ENCODE peak calls at places on chromosomes 2 and 18, in four cellular contexts. I is endothelial cell of umbilical vein, L is K562, B is keratinocyte. T is an unnamed sample. For H3K9me1, the result is how much of the 10 kb centered on the place peaks cover.

GRCh38 chr2:70115646-70116442 is 28.6 kb downstream of the PCBP1 start:
- DNase-seq in B (no peak), L (no peak), I (no peak), T (no peak)

GRCh38 chr2:242060212-242060835 is 190.8 kb downstream of the RTP5 start:
- DNase-seq in L (no peak), B (peak), I (peak), T (peak)

GRCh38 chr2:133886735-133887675 is 318.7 kb upstream of the NCKAP5 start:
- DNase-seq in I (peak), B (peak), L (peak), T (peak)

GRCh38 chr2:74887961-74888670 is 54.2 kb downstream of the HK2 start:
- DNase-seq in L (no peak), B (peak), I (no peak), T (peak)

GRCh38 chr2:60424233-60424632 is 129.2 kb downstream of the BCL11A start:
- DNase-seq in B (no peak), I (no peak), L (no peak), T (no peak)

GRCh38 chr18:36519358-36519757 is 221.8 kb downstream of the FHOD3 start:
- DNase-seq in B (no peak), L (no peak), I (no peak), T (peak)

GRCh38 chr2:48940606-48941005 is 185.1 kb upstream of the LHCGR start:
- DNase-seq in I (no peak), L (no peak), B (no peak), T (no peak)

GRCh38 chr2:121634354-121635307 is 14.6 kb downstream of the CLASP1 start:
- DNase-seq in B (no peak), I (peak), L (no peak), T (peak)

GRCh38 chr2:130252880-130253645 is 54.8 kb upstream of the TUBA3E start:
- DNase-seq in B (peak), L (no peak), I (no peak), T (no peak)

GRCh38 chr2:68768461-68768860 is 33.9 kb downstream of the ARHGAP25 start:
- DNase-seq in L (no peak), B (no peak), I (no peak), T (no peak)

GRCh38 chr2:158443613-158444012 is 12.9 kb downstream of the CCDC148 start:
- DNase-seq in I (no peak), B (no peak), L (no peak), T (no peak)

GRCh38 chr2:71792926-71793761 is 339.8 kb downstream of the DYSF start:
- DNase-seq in I (no peak), B (no peak), L (no peak), T (peak)

GRCh38 chr18:79570266-79571201 is 109.1 kb upstream of the CTDP1 start:
- DNase-seq in B (no peak), L (no peak), I (no peak), T (peak)

GRCh38 chr18:12518326-12518725 is 110.6 kb downstream of the PRELID3A start:
- DNase-seq in B (no peak), L (no peak), I (no peak), T (peak)

GRCh38 chr2:174667461-174667860 is 69.9 kb upstream of the WIPF1 start:
- DNase-seq in L (no peak), B (no peak), I (peak), T (no peak)

GRCh38 chr2:173962036-173962435 is 3.1 kb downstream of the SP3 start:
- DNase-seq in B (no peak), L (no peak), I (peak), T (peak)

GRCh38 chr18:3189884-3190283 is 29.9 kb downstream of the MYOM1 start:
- DNase-seq in L (no peak), B (no peak), I (no peak), T (no peak)
- H3K9ac ChIP-seq in L (no peak), B (no peak), I (no peak), T (no peak)

DNA sequence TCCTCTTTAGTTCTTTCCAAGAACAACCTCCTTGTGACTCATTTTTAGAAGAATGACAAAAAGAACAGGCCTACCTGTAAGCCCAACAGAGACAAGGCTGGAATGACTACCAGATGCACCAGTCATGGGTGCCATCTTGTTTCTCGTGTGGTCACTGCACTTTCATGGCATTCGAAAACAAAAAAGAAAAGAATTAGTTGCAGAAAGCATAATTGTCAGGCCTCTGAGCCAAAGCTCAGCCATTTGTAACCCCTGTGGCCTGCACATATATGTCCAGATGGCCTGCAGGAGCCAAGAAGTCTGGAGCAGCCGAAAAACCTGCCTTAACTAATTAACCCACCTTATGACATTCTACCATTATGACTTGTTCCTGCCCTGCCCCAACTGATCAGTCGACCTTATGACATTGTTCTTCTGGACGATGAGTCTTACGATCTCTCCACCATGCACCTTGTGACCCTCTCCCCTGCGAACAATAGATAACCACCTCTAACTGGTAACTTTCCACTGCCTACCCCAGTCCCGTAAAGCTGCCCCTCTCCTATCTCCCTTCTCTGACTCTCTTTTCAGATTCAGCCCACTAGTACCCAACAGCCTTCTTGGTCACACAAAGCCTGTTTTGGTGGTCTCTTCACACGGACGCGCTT is 13.9 kb upstream of the BUB1 start:
- DNase-seq in I (no peak), B (no peak), L (peak), T (no peak)
- H3K9me1 ChIP-seq in I (under half), B (under half), L (under half), T (under half)

DNA sequence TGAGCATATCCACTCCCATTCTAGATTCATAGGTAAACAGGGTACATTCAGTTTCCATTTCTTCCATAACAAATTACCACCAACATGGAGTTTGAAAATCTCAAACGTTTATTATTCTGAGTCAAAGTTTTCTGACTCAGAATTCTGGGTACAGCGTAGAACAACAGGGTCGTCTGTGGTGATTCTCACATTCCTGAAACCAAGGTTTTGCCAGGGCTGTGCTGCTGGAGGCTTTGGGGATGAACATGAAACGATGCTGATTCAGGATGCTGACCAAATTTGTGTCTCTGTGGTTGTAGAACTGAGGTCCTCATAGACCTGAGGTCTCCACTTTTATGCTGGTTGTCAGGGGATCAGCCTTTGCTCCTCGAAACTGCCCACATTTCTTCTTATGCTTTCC is 255.7 kb downstream of the DSEL start:
- DNase-seq in I (no peak), B (no peak), L (no peak), T (peak)
- H3K9ac ChIP-seq in I (no peak), B (no peak), L (no peak), T (no peak)

DNA sequence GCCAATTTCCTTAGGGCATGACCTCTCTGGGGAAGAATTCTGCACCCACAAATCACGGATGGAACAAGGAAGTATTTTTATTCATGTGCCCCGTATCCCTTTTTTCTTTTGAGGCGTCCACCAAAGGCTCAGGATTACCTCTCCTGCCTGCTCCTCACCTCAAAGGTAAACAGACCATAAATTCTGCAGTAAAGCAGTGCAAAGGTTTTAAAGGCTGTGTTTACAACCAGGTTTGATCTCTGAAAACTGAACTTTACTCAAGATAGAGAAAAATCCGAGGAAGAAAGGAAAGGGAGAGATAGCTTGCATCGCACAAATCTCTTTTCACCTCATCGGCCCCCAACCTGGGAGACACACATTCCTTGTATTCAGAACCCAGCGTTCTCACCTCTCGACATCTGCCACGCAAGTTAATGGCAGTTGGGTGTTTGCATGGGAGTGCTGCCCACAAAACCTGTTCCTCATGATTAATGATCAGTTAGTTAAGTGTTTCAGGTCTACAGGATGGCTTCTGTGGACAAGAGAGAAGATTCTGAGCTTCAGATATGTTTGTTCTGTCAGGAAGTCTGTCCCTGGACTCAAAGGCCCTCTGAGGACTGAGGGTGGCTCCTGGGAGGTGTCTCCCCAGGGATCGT is 72.5 kb downstream of the GATA6 start:
- DNase-seq in L (no peak), I (no peak), B (no peak), T (no peak)
- H3K9me1 ChIP-seq in L (under half), I (under half), B (under half), T (under half)

GRCh38 chr2:101476605-101477208 is 1.8 kb upstream of the RFX8 start:
- DNase-seq in L (no peak), B (no peak), I (no peak), T (peak)

GRCh38 chr2:101473581-101473910 is 1.4 kb downstream of the RFX8 start:
- DNase-seq in B (no peak), I (peak), L (no peak), T (peak)

GRCh38 chr2:101478561-101479001 is 3.7 kb upstream of the RFX8 start:
- DNase-seq in B (no peak), I (peak), L (no peak), T (peak)

GRCh38 chr2:101473911-101474751 is 781 bp downstream of the RFX8 start:
- DNase-seq in B (no peak), L (no peak), I (no peak), T (peak)

DNA sequence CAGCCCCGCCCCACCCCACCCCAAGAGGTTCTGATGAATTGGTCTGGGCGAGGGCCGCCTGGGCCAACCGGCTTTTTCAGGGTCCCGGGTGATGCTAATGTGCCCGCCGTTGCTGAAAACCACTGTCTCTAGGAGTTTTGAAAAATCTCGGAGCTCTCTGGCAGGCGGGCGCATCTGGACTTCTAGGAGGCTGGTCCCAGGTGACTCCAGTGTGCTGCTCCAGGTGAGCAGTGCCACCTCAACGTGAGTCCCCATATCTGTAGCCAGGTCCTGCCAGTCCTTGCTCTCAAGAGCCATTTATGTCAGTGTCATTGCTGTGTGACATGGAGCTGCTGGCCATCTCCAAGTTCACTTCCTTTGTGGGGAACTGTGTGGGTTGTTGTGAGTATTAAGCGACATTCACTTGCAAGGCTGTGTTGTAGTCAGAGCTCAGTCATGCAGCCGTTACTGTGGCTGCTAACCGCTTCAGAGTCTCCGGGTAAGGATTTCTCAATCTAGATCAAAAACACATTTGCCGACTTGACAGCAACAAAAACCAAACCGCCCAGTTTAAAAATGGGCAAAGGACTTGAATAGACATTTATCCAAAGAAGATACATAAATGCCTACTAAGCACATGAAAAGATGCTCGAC is at the start of gene RFX8:
- DNase-seq in I (no peak), B (no peak), L (no peak), T (peak)
- H3K9ac ChIP-seq in I (peak), B (peak), L (no peak), T (peak)

GRCh38 chr18:71374294-71374693 is 1085.4 kb downstream of the SOCS6 start:
- DNase-seq in B (no peak), L (no peak), I (no peak), T (no peak)

GRCh38 chr18:71371951-71372605 is 1083.2 kb downstream of the SOCS6 start:
- DNase-seq in L (no peak), B (no peak), I (no peak), T (no peak)

GRCh38 chr18:71370095-71370494 is 1081.2 kb downstream of the SOCS6 start:
- DNase-seq in B (no peak), L (no peak), I (no peak), T (no peak)
- H3K9me1 ChIP-seq in B (under half), L (under half), I (under half), T (under half)

DNA sequence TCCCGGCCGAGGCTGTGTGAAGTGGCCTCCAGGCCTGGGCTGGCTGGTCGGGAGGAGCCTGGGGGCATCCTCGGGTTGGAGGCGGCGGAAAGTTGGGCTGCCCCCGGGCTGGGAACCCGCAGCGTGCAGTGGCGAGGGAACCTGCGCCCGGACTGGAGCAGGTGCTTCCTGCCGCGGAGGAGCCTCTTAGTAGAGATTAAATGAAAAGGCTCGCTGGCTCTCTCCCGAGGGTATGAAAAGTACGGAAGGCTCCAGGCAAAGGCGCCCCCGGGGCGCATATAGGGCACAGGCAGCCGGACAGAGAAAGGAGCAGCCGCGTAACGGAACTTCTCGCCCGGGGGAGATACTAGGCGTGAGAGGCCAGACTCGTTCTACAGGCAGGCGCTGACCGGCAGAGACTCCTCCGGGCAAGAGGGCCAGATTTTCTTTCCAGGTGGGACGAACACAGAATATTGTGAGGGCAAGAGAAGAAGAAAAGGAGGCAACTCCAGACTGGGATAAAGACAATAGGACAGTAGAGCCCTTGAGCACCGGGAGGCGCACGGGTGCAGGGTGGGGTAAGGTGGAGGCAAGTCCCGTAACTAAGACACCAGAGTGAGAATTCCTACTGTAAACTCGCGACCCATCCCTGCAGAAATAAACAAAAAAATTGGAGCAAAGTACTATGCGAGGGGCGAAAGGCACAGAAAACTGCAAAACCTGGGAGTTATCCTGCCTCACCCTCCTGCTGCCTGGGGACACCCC is 828 bp downstream of the CDH2 start:
- DNase-seq in I (peak), B (no peak), L (no peak), T (peak)
- H3K9ac ChIP-seq in I (peak), B (no peak), L (no peak), T (peak)

DNA sequence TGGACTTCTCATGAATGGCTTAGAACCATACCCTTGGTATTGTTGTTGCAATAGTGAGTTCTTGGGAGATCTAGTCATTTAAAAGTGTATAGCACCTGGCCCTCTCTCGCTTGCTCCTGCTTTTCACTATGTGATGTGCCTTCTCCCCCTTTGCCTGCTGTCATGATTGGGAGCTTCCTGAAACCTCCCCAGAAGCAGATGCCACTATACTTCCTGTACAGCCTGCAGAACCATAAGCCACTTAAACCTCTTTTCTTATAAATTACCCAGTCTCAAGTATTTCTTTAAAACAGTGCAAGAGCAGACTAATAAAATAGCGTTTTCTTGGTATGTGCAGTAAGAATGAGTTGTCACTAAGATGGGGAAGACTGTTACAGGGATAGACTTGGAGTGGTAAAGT is 31.6 kb downstream of the BAZ2B start:
- DNase-seq in I (no peak), L (no peak), B (no peak), T (no peak)
- H3K9me1 ChIP-seq in I (under half), L (under half), B (under half), T (under half)

T was measured in IMR-90.